ENCODE peak calls at places on chromosomes 7 and 10, in nine cellular contexts. U, T, G, V, L, P, R, J and N are unnamed samples.

GRCh38 chr7:83559887-83560286 is 89.1 kb downstream of the SEMA3E start:
- DNase-seq in U (no peak), T (no peak), G (no peak), V (no peak), L (no peak), P (no peak), R (no peak), J (no peak), N (no peak)

GRCh38 chr7:99210265-99210970 is 2.5 kb upstream of the KPNA7 start:
- DNase-seq in U (no peak), T (no peak), G (no peak), V (no peak), L (no peak), P (peak; percentile 25), R (peak; percentile 23), J (peak; percentile 28), N (no peak)

GRCh38 chr7:102439963-102440795 is 6.8 kb downstream of the ORAI2 start:
- DNase-seq in U (no peak), T (no peak), G (peak; percentile 93), V (no peak), L (no peak), P (peak; percentile 73), R (peak; percentile 75), J (peak; percentile 34), N (no peak)

GRCh38 chr7:27146491-27147210 is 923 bp downstream of the HOXA6 start:
- DNase-seq in U (no peak), T (no peak), G (no peak), V (no peak), L (no peak), P (no peak), R (no peak), J (no peak), N (no peak)

GRCh38 chr10:6211341-6212265 is 8.9 kb downstream of the PFKFB3 start:
- DNase-seq in U (no peak), T (no peak), G (no peak), V (peak; percentile 72), L (no peak), P (peak; percentile 76), R (peak; percentile 69), J (no peak), N (no peak)

GRCh38 chr7:143380264-143380645 is 890 bp upstream of the ZYX start:
- DNase-seq in U (peak; percentile 93), T (no peak), G (peak; percentile 89), V (peak; percentile 92), L (peak; percentile 76), P (peak; percentile 92), R (peak; percentile 92), J (peak; percentile 35), N (peak; percentile 82)

GRCh38 chr7:159328096-159328495 is 183.4 kb upstream of the VIPR2 start:
- DNase-seq in U (no peak), T (no peak), G (no peak), V (no peak), L (no peak), P (no peak), R (no peak), J (no peak), N (no peak)

GRCh38 chr7:98551541-98552273 is 65.4 kb upstream of the NPTX2 start:
- DNase-seq in U (no peak), T (no peak), G (no peak), V (no peak), L (no peak), P (no peak), R (no peak), J (no peak), N (no peak)

GRCh38 chr10:73865459-73866442 is 8.6 kb downstream of the CAMK2G start:
- DNase-seq in U (peak; percentile 89), T (no peak), G (no peak), V (no peak), L (no peak), P (no peak), R (no peak), J (no peak), N (peak; percentile 46)

GRCh38 chr10:5861269-5862031 is 28.2 kb downstream of the ANKRD16 start:
- DNase-seq in U (no peak), T (peak; percentile 57), G (peak; percentile 78), V (no peak), L (no peak), P (peak; percentile 76), R (peak; percentile 63), J (peak; percentile 87), N (no peak)

GRCh38 chr10:44902838-44903545 is 8.1 kb upstream of the TMEM72 start:
- DNase-seq in U (no peak), T (no peak), G (no peak), V (peak; percentile 78), L (no peak), P (peak; percentile 8), R (no peak), J (no peak), N (no peak)

GRCh38 chr10:3172446-3173172 is at the start of gene PITRM1:
- DNase-seq in U (peak; percentile 99), T (peak; percentile 93), G (peak; percentile 99), V (peak; percentile 98), L (peak; percentile 99), P (peak; percentile 100), R (peak; percentile 100), J (peak; percentile 97), N (peak; percentile 96)

GRCh38 chr7:88324699-88325098 is 18.0 kb upstream of the STEAP4 start:
- DNase-seq in U (no peak), T (no peak), G (no peak), V (no peak), L (no peak), P (no peak), R (no peak), J (no peak), N (no peak)

GRCh38 chr10:85778074-85778473 is 588.5 kb downstream of the GRID1 start:
- DNase-seq in U (no peak), T (no peak), G (no peak), V (no peak), L (no peak), P (no peak), R (no peak), J (no peak), N (no peak)

GRCh38 chr7:19397917-19398316 is 252.7 kb upstream of the FERD3L start:
- DNase-seq in U (no peak), T (no peak), G (no peak), V (no peak), L (no peak), P (peak; percentile 23), R (no peak), J (no peak), N (no peak)

GRCh38 chr7:107746006-107746405 is 2.1 kb downstream of the CBLL1 start:
- DNase-seq in U (no peak), T (no peak), G (peak; percentile 71), V (no peak), L (no peak), P (no peak), R (no peak), J (no peak), N (no peak)

GRCh38 chr7:823639-824038 is 8.6 kb upstream of the SUN1 start:
- DNase-seq in U (peak; percentile 32), T (no peak), G (peak; percentile 21), V (no peak), L (no peak), P (no peak), R (no peak), J (no peak), N (no peak)

GRCh38 chr10:84267503-84268126 is 22.8 kb downstream of the RGR start:
- DNase-seq in U (no peak), T (no peak), G (peak; percentile 67), V (peak; percentile 76), L (no peak), P (peak; percentile 51), R (peak; percentile 41), J (no peak), N (no peak)

GRCh38 chr10:3777876-3778707 is 6.9 kb downstream of the KLF6 start:
- DNase-seq in U (no peak), T (no peak), G (peak; percentile 42), V (no peak), L (no peak), P (peak; percentile 25), R (peak; percentile 47), J (no peak), N (no peak)

GRCh38 chr10:49112098-49112497 is 3.2 kb downstream of the VSTM4 start:
- DNase-seq in U (no peak), T (no peak), G (no peak), V (no peak), L (no peak), P (no peak), R (no peak), J (no peak), N (no peak)

GRCh38 chr7:1909476-1909875 is 239.4 kb downstream of the ELFN1 start:
- DNase-seq in U (peak; percentile 49), T (no peak), G (no peak), V (no peak), L (no peak), P (no peak), R (no peak), J (no peak), N (no peak)
- TF ChIP-seq CTCF in U (no peak), T (no peak), G (no peak), V (no peak), L (no peak), P (no peak), R (no peak), J (no peak), N (no peak)

GRCh38 chr10:124536496-124537050 is 75.0 kb downstream of the LHPP start:
- DNase-seq in U (peak; percentile 14), T (no peak), G (no peak), V (no peak), L (no peak), P (no peak), R (no peak), J (no peak), N (no peak)
- TF ChIP-seq CTCF in U (no peak), T (no peak), G (no peak), V (no peak), L (no peak), P (no peak), R (no peak), J (no peak), N (no peak)

GRCh38 chr7:132049462-132050304 is 493.3 kb upstream of the PODXL start:
- DNase-seq in U (no peak), T (no peak), G (peak; percentile 44), V (peak; percentile 79), L (no peak), P (peak; percentile 38), R (peak; percentile 44), J (no peak), N (no peak)
- TF ChIP-seq CTCF in U (peak; percentile 48), T (peak; percentile 52), G (peak; percentile 75), V (peak; percentile 78), L (peak; percentile 65), P (peak; percentile 82), R (peak; percentile 67), J (peak; percentile 80), N (no peak)

GRCh38 chr10:10942441-10942840 is 75.2 kb upstream of the CELF2 start:
- DNase-seq in U (no peak), T (no peak), G (no peak), V (no peak), L (no peak), P (no peak), R (no peak), J (no peak), N (no peak)

GRCh38 chr10:10935032-10935431 is 82.6 kb upstream of the CELF2 start:
- DNase-seq in U (no peak), T (no peak), G (no peak), V (no peak), L (no peak), P (no peak), R (no peak), J (no peak), N (no peak)

GRCh38 chr10:10941106-10941505 is 76.6 kb upstream of the CELF2 start:
- DNase-seq in U (no peak), T (no peak), G (no peak), V (no peak), L (no peak), P (no peak), R (no peak), J (no peak), N (no peak)

GRCh38 chr10:10938676-10939075 is 79.0 kb upstream of the CELF2 start:
- DNase-seq in U (no peak), T (no peak), G (no peak), V (peak; percentile 42), L (no peak), P (no peak), R (no peak), J (no peak), N (no peak)
- TF ChIP-seq CTCF in U (no peak), T (no peak), G (no peak), V (no peak), L (no peak), P (no peak), R (no peak), J (no peak), N (no peak)